ENCODE peak calls at places on chromosomes 6 and 20, in four cellular contexts. W is colonic mucosa, V is fibroblast of lung, S is gastrocnemius medialis. M is an unnamed sample. For H3K27me3, the result is how much of the 10 kb centered on the place peaks cover.

GRCh38 chr6:39887692-39888450 is 46.4 kb downstream of the MOCS1 start:
- DNase-seq in W (peak), V (peak), S (peak), M (peak)

GRCh38 chr6:149820506-149820905 is 43.7 kb downstream of the LRP11 start:
- DNase-seq in W (no peak), V (no peak), S (no peak), M (no peak)

GRCh38 chr20:48965189-48965910 is 43.8 kb downstream of the ARFGEF2 start:
- DNase-seq in W (no peak), V (peak), S (no peak), M (no peak)

GRCh38 chr20:24863356-24863755 is 85.7 kb upstream of the CST7 start:
- DNase-seq in W (no peak), V (peak), S (no peak), M (no peak)

GRCh38 chr20:14712302-14712739 is 374.9 kb upstream of the FLRT3 start:
- DNase-seq in W (no peak), V (peak), S (no peak), M (no peak)

GRCh38 chr6:100217641-100218040 is 223.6 kb upstream of the MCHR2 start:
- DNase-seq in W (no peak), V (no peak), S (no peak), M (no peak)

GRCh38 chr20:51046021-51046985 is 23.4 kb upstream of the KCNG1 start:
- DNase-seq in W (no peak), V (no peak), S (no peak), M (no peak)

GRCh38 chr20:54744097-54744496 is 268.7 kb downstream of the DOK5 start:
- DNase-seq in W (no peak), V (no peak), S (no peak), M (no peak)

GRCh38 chr6:98526465-98526864 is 307.9 kb upstream of the POU3F2 start:
- DNase-seq in W (no peak), V (no peak), S (no peak), M (no peak)

GRCh38 chr6:157143885-157144795 is 179.2 kb downstream of the TMEM242 start:
- DNase-seq in W (no peak), V (peak), S (no peak), M (no peak)

GRCh38 chr20:54167909-54168872 is 5.6 kb downstream of the CYP24A1 start:
- DNase-seq in W (no peak), V (peak), S (no peak), M (no peak)

GRCh38 chr6:102327697-102328227 is 934.3 kb downstream of the GRIK2 start:
- DNase-seq in W (no peak), V (no peak), S (no peak), M (no peak)

GRCh38 chr20:46129955-46130481 is 11.9 kb downstream of the CD40 start:
- DNase-seq in W (no peak), V (no peak), S (no peak), M (no peak)

GRCh38 chr20:13788167-13788834 is 3.5 kb downstream of the NDUFAF5 start:
- DNase-seq in W (peak), V (peak), S (no peak), M (peak)

GRCh38 chr6:99606670-99607415 is at the start of gene PRDM13:
- DNase-seq in W (no peak), V (no peak), S (no peak), M (no peak)

GRCh38 chr20:43691928-43692524 is 25.1 kb downstream of the MYBL2 start:
- DNase-seq in W (peak), V (peak), S (no peak), M (peak)

GRCh38 chr6:107704377-107705013 is 119.6 kb downstream of the SCML4 start:
- DNase-seq in W (no peak), V (peak), S (no peak), M (no peak)

GRCh38 chr20:4267242-4267641 is 251.9 kb upstream of the RNF24 start:
- DNase-seq in W (no peak), V (no peak), S (no peak), M (no peak)

GRCh38 chr6:169654590-169655391 is 47.0 kb downstream of the WDR27 start:
- DNase-seq in W (peak), V (peak), S (peak), M (peak)

GRCh38 chr6:147782302-147782701 is 273.8 kb downstream of the SAMD5 start:
- DNase-seq in W (no peak), V (peak), S (no peak), M (no peak)

GRCh38 chr20:52193886-52194545 is 2.4 kb upstream of the ZFP64 start:
- DNase-seq in W (peak), V (no peak), S (no peak), M (peak)

GRCh38 chr6:54267798-54268197 is 40.4 kb upstream of the TINAG start:
- DNase-seq in W (peak), V (peak), S (no peak), M (peak)

GRCh38 chr6:169786349-169786748 is 34.9 kb downstream of the ERMARD start:
- DNase-seq in W (no peak), V (no peak), S (no peak), M (no peak)

GRCh38 chr6:150069707-150070106 is 786 bp upstream of the ULBP3 start:
- DNase-seq in W (peak), V (peak), S (no peak), M (peak)

GRCh38 chr20:12012241-12013222 is 94.8 kb downstream of the BTBD3 start:
- DNase-seq in W (peak), V (peak), S (no peak), M (peak)

GRCh38 chr6:103183831-103184411 is 1675.8 kb downstream of the HACE1 start:
- DNase-seq in W (no peak), V (no peak), S (no peak), M (no peak)

GRCh38 chr6:146289816-146290588 is 253.6 kb upstream of the RAB32 start:
- DNase-seq in W (no peak), V (peak), S (no peak), M (no peak)

GRCh38 chr6:63392092-63392724 is 72.4 kb upstream of the LGSN start:
- DNase-seq in W (no peak), V (no peak), S (no peak), M (no peak)

GRCh38 chr6:71367763-71368162 is 79.2 kb downstream of the OGFRL1 start:
- DNase-seq in W (no peak), V (no peak), S (no peak), M (no peak)

GRCh38 chr20:20393770-20394169 is 25.9 kb downstream of the INSM1 start:
- DNase-seq in W (no peak), V (no peak), S (no peak), M (no peak)

GRCh38 chr6:116265081-116265829 is 11.4 kb upstream of the TSPYL4 start:
- DNase-seq in W (peak), V (no peak), S (no peak), M (no peak)

GRCh38 chr6:29964904-29965872 is 22.9 kb downstream of the HLA-A start:
- DNase-seq in W (peak), V (peak), S (peak), M (peak)

GRCh38 chr20:10271470-10272219 is 53.0 kb downstream of the SNAP25 start:
- DNase-seq in W (no peak), V (no peak), S (no peak), M (no peak)

GRCh38 chr20:38001173-38001875 is 31.9 kb downstream of the TTI1 start:
- DNase-seq in W (no peak), V (peak), S (no peak), M (no peak)

GRCh38 chr6:1070085-1070521 is 241.8 kb upstream of the FOXQ1 start:
- DNase-seq in W (no peak), V (no peak), S (no peak), M (peak)

GRCh38 chr20:32582659-32583580 is 2.2 kb downstream of the NOL4L start:
- DNase-seq in W (no peak), V (peak), S (no peak), M (peak)

GRCh38 chr20:9503530-9504251 is 10.7 kb upstream of the LAMP5 start:
- DNase-seq in W (no peak), V (peak), S (no peak), M (no peak)

GRCh38 chr6:90106449-90106848 is 190.2 kb downstream of the BACH2 start:
- DNase-seq in W (no peak), V (no peak), S (no peak), M (no peak)

GRCh38 chr6:90100059-90100665 is 196.5 kb downstream of the BACH2 start:
- DNase-seq in W (no peak), V (peak), S (no peak), M (no peak)

GRCh38 chr6:90101403-90101802 is 195.2 kb downstream of the BACH2 start:
- DNase-seq in W (no peak), V (no peak), S (no peak), M (no peak)

GRCh38 chr6:90105766-90106165 is 190.9 kb downstream of the BACH2 start:
- DNase-seq in W (no peak), V (no peak), S (no peak), M (no peak)

DNA sequence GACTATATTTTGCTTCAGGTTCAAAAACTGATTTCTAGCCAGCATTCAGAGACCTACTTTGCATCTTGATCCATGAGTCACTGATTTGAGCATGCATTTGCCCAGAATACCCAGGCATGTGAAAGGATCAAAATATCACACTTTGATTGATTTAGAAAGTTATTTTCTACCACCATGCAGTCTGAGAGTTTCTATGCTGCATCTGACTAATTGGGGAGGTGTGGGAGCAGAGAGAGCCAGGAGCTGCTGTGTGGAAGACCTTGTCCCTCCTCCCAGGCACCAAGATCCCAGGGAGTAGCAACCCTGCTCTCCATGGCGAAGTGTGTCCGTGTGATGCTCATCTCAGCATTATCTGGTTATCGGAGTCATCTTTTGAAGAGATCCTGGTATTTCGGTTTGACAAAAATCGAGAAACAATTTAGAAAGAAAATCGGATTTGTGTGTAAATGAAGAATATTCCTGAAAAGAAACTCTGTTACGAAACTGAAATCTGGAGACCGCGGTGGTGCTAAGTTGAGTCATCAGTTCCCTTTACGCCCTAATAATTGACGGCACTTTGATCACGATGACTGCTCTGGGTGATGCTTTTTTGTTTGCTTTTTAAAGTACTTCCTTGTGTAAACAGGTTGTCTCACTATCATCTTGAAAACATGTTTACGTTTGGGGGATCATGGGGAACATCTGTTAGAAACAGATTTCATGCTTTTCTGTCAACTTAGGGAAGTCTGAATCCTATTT is 193.4 kb downstream of the BACH2 start:
- DNase-seq in W (no peak), V (peak), S (no peak), M (no peak)
- H3K4me3 ChIP-seq in W (no peak), V (peak), S (no peak), M (no peak)

DNA sequence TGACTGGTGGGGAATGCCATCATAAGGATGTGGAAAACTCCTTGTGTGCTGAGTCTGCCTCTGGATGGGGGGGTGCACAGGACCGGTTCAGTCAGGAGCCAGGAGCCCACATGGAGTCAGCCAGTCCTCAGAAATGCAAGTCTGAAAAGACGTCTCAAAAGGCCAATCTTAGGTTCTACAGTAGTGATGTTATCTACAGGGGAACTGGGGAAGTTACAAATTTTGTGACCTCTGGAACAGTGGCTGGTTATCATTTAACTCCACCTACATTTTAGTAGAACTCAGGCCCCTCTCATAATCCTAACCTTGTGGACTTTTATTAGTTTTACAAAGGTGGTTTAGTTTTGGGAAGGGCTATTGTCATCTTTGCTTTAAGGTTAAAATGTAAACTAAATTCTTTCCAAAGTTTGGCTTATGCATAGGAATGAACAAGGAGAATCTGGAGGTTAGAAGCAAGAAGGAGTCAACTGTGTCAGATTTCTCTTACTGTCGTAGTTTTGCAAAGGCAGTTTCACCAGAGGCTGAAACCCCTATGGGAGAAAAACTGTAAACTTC is 13.7 kb upstream of the TBC1D22B start:
- DNase-seq in W (no peak), V (peak), S (no peak), M (no peak)
- H3K27ac ChIP-seq in W (peak), V (peak), S (peak), M (peak)

DNA sequence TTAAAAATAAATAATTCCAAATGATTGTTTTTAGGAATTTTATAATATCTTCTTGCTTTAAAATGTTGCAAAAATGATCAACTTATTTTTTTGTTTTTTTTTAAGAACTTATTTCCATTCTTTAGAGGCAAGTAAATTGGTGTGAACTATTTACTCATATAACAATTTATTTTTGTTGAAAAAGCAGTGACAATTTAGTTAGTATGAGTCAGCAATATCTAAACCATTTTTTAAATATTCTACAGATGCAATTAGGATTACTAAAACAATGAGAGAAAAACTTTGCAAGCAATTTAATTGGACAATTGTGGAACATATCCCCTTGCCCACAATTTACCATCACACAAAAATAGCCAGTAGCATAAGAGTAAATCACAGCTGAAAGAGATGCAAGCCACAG is 319.5 kb downstream of the MEI4 start:
- DNase-seq in W (no peak), V (no peak), S (no peak), M (no peak)
- H3K27me3 ChIP-seq in W (under half), V (under half), S (under half), M (under half)

GRCh38 chr20:6660441-6660840 is 107.0 kb upstream of the BMP2 start:
- DNase-seq in W (peak), V (no peak), S (no peak), M (peak)
- H3K4me3 ChIP-seq in W (no peak), V (no peak), S (no peak), M (no peak)

GRCh38 chr6:42938987-42939809 is 9.9 kb downstream of the CNPY3 start:
- DNase-seq in W (no peak), V (no peak), S (no peak), M (no peak)

GRCh38 chr6:42938428-42938796 is 9.1 kb downstream of the CNPY3 start:
- DNase-seq in W (no peak), V (no peak), S (no peak), M (no peak)

GRCh38 chr6:42939810-42940167 is 10.5 kb downstream of the CNPY3 start:
- DNase-seq in W (no peak), V (no peak), S (no peak), M (no peak)

GRCh38 chr6:42942444-42942843 is 13.2 kb downstream of the CNPY3 start:
- DNase-seq in W (no peak), V (no peak), S (no peak), M (no peak)

GRCh38 chr6:42940493-42941045 is 11.3 kb downstream of the CNPY3 start:
- DNase-seq in W (no peak), V (no peak), S (no peak), M (no peak)
- H3K27ac ChIP-seq in W (no peak), V (no peak), S (no peak), M (no peak)

DNA sequence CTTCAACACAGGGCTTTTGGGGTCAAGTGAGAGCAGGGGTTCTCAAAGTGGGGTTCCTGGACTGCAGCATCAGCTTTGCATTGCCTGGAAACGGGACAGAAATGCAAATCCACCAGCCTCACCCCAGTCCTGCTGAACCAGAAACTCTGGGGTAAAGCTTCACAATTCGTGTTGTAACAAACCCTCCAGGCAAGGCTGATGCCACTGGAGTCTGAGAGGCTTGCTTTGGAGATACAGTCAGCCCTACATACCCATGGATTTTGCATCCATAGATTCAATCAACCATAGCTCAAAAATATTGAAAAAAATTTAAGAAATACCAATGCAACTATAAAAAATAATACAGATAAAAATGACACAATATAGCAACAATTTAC is 160.4 kb upstream of the ECI2 start:
- DNase-seq in W (no peak), V (no peak), S (no peak), M (no peak)
- H3K27me3 ChIP-seq in W (under half), V (under half), S (under half), M (under half)

GRCh38 chr6:14965340-14966102 is 280.3 kb upstream of the JARID2 start:
- DNase-seq in W (no peak), V (no peak), S (no peak), M (no peak)

GRCh38 chr6:14969126-14969525 is 276.7 kb upstream of the JARID2 start:
- DNase-seq in W (no peak), V (no peak), S (no peak), M (no peak)

GRCh38 chr6:14968056-14968643 is 277.7 kb upstream of the JARID2 start:
- DNase-seq in W (no peak), V (no peak), S (no peak), M (no peak)

GRCh38 chr6:14966111-14966901 is 279.6 kb upstream of the JARID2 start:
- DNase-seq in W (no peak), V (peak), S (no peak), M (no peak)

DNA sequence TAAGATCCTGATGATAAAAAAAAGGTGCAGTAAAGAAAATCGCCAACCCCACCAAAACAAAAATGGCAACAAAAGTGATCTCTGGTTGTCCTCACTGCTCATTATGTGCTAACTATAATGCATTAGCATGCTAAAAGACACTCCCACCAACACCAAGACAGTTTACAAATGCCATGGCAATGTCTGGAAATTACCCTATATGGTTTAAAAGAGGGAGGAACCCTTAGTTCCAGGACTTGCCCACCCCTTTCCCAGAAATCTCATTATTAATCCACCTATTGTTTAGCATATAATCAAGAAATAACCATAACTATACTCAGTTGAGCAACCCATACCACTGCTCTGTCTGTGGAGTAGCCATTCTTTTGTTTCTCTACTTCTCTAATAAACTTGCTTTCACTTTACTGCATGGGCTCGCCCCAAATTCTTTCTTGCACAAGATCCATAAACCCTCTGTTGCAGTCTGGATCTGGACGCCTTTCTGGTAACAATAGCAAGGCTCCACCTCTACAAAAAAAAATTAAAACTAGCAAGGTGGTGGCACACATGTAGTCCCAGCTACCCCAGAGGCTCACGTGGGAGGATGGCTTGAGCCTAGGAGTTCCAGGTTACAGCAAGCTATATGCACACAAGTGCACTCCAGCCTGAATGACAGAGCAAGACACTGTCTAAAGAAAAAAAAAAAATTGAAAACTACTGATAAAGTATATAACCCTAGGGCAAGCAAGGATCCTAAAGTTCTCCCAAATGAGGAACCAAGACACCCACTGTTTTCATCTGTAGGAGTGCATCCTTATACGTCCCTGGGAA is 278.8 kb upstream of the JARID2 start:
- DNase-seq in W (no peak), V (no peak), S (no peak), M (no peak)
- H3K4me3 ChIP-seq in W (no peak), V (no peak), S (no peak), M (no peak)